ENCODE peak calls at places on chromosomes 11 and 22, in ten cellular contexts. D, I, T, U, H, P, M, F, W and A are unnamed samples.

GRCh38 chr11:77677138-77677537 is 39.5 kb upstream of the CLNS1A start:
- DNase-seq in D (no peak), I (peak; percentile 12), T (no peak), U (no peak), H (no peak), P (no peak), M (no peak), F (peak; percentile 33), W (no peak), A (no peak)

GRCh38 chr11:35182317-35182939 is 43.5 kb downstream of the CD44 start:
- DNase-seq in D (no peak), I (no peak), T (no peak), U (no peak), H (no peak), P (no peak), M (no peak), F (no peak), W (no peak), A (peak; percentile 46)

GRCh38 chr22:48316245-48316875 is 1511.3 kb downstream of the BRD1 start:
- DNase-seq in D (no peak), I (no peak), T (no peak), U (no peak), H (no peak), P (no peak), M (no peak), F (no peak), W (no peak), A (no peak)

GRCh38 chr11:66207816-66208215 is 60.6 kb upstream of the RAB1B start:
- DNase-seq in D (no peak), I (no peak), T (no peak), U (no peak), H (no peak), P (no peak), M (no peak), F (no peak), W (no peak), A (no peak)

GRCh38 chr11:61725632-61726280 is 26.7 kb upstream of the MYRF start:
- DNase-seq in D (no peak), I (peak; percentile 77), T (no peak), U (no peak), H (no peak), P (no peak), M (no peak), F (peak; percentile 75), W (no peak), A (peak; percentile 80)

GRCh38 chr11:98711011-98711410 is 309.7 kb upstream of the CNTN5 start:
- DNase-seq in D (no peak), I (no peak), T (no peak), U (no peak), H (no peak), P (no peak), M (no peak), F (peak; percentile 13), W (peak; percentile 27), A (no peak)

GRCh38 chr22:20058989-20059770 is 20.9 kb upstream of the DGCR8 start:
- DNase-seq in D (no peak), I (no peak), T (no peak), U (no peak), H (no peak), P (no peak), M (no peak), F (no peak), W (no peak), A (no peak)

GRCh38 chr11:93396356-93396755 is 65.8 kb downstream of the DEUP1 start:
- DNase-seq in D (no peak), I (no peak), T (no peak), U (no peak), H (no peak), P (no peak), M (no peak), F (peak; percentile 4), W (no peak), A (no peak)

GRCh38 chr11:133901999-133902398 is 54.8 kb downstream of the IGSF9B start:
- DNase-seq in D (no peak), I (no peak), T (no peak), U (no peak), H (no peak), P (no peak), M (no peak), F (no peak), W (no peak), A (no peak)

GRCh38 chr11:23022854-23023253 is 162.6 kb upstream of the CCDC179 start:
- DNase-seq in D (no peak), I (no peak), T (no peak), U (no peak), H (no peak), P (no peak), M (no peak), F (no peak), W (no peak), A (no peak)

GRCh38 chr22:46064966-46065666 is 85.2 kb upstream of the PPARA start:
- DNase-seq in D (no peak), I (peak; percentile 63), T (peak; percentile 21), U (peak; percentile 19), H (peak; percentile 0), P (no peak), M (no peak), F (no peak), W (peak; percentile 14), A (peak; percentile 9)

GRCh38 chr22:25067851-25068421 is 115.4 kb downstream of the KIAA1671 start:
- DNase-seq in D (peak; percentile 44), I (no peak), T (no peak), U (peak; percentile 93), H (peak; percentile 66), P (peak; percentile 82), M (no peak), F (no peak), W (no peak), A (no peak)

GRCh38 chr11:134139873-134140331 is 71.0 kb downstream of the JAM3 start:
- DNase-seq in D (peak; percentile 13), I (peak; percentile 86), T (no peak), U (peak; percentile 75), H (peak; percentile 36), P (peak; percentile 30), M (peak; percentile 51), F (peak; percentile 92), W (no peak), A (peak; percentile 77)

GRCh38 chr11:6502382-6502781 is 5.3 kb downstream of the DNHD1 start:
- DNase-seq in D (no peak), I (no peak), T (no peak), U (no peak), H (no peak), P (no peak), M (no peak), F (no peak), W (no peak), A (no peak)

GRCh38 chr11:5992604-5993251 is 5.9 kb upstream of the OR52L1 start:
- DNase-seq in D (no peak), I (peak; percentile 20), T (no peak), U (no peak), H (no peak), P (no peak), M (no peak), F (peak; percentile 18), W (no peak), A (peak; percentile 46)

GRCh38 chr11:61685611-61685955 is 5.4 kb downstream of the DAGLA start:
- DNase-seq in D (no peak), I (no peak), T (no peak), U (no peak), H (no peak), P (no peak), M (no peak), F (no peak), W (no peak), A (no peak)

GRCh38 chr22:35044607-35045390 is 21.2 kb upstream of the ISX start:
- DNase-seq in D (no peak), I (no peak), T (no peak), U (no peak), H (no peak), P (no peak), M (no peak), F (no peak), W (no peak), A (no peak)

GRCh38 chr11:120079750-120080610 is 57.9 kb downstream of the TRIM29 start:
- DNase-seq in D (no peak), I (no peak), T (no peak), U (no peak), H (peak; percentile 16), P (no peak), M (no peak), F (no peak), W (no peak), A (peak; percentile 15)

GRCh38 chr22:46399625-46400024 is 64.1 kb downstream of the TRMU start:
- DNase-seq in D (no peak), I (no peak), T (no peak), U (no peak), H (no peak), P (no peak), M (no peak), F (no peak), W (no peak), A (no peak)

GRCh38 chr22:22397292-22397870 is 111.2 kb downstream of the ZNF280B start:
- DNase-seq in D (no peak), I (peak; percentile 55), T (peak; percentile 77), U (peak; percentile 63), H (no peak), P (no peak), M (no peak), F (peak; percentile 13), W (no peak), A (peak; percentile 56)

GRCh38 chr11:125945011-125945796 is 640 bp upstream of the VSIG10L2 start:
- DNase-seq in D (no peak), I (no peak), T (no peak), U (no peak), H (no peak), P (no peak), M (no peak), F (no peak), W (no peak), A (no peak)

GRCh38 chr11:119782673-119783072 is 53.7 kb upstream of the NECTIN1 start:
- DNase-seq in D (no peak), I (peak; percentile 24), T (no peak), U (no peak), H (no peak), P (no peak), M (peak; percentile 51), F (peak; percentile 75), W (no peak), A (no peak)

GRCh38 chr22:33404723-33405122 is 346.5 kb upstream of the SYN3 start:
- DNase-seq in D (no peak), I (no peak), T (no peak), U (no peak), H (no peak), P (no peak), M (no peak), F (no peak), W (no peak), A (no peak)